ENCODE peak calls at places on chromosomes 16 and 17, in ten cellular contexts. U is body of pancreas; T is stimulated activated CD8-positive, alpha-beta memory T cell treated with anti-CD3 and anti-CD28 coated beads, Interleukin-4, amount 100 ng/mL, for 24 hours; Z is EL; Q is activated gamma-delta T cell treated with Interleukin-2 at 50 U/mL for 16 hours; B is mammary epithelial cell; C is D341Med; G is A549; X is NCI-H1092; H is uterus. E is an unnamed sample.

GRCh38 chr17:78019367-78019975 is 61.0 kb downstream of the TNRC6C start:
- DNase-seq in U (no peak), C (no peak), H (no peak), T (no peak), Z (peak), G (no peak), B (no peak), Q (no peak), X (no peak), E (no peak)

GRCh38 chr16:55468352-55468990 is 10.5 kb upstream of the MMP2 start:
- DNase-seq in C (no peak), H (no peak), Z (no peak), B (no peak), G (no peak), Q (no peak), U (no peak), X (no peak), T (no peak), E (no peak)

GRCh38 chr16:19001788-19002187 is 18.1 kb downstream of the TMC7 start:
- DNase-seq in G (no peak), X (no peak), C (no peak), Q (no peak), B (peak), H (peak), Z (peak), T (no peak), U (peak), E (peak)

GRCh38 chr17:58969156-58969555 is 137.5 kb downstream of the TRIM37 start:
- DNase-seq in U (no peak), Q (no peak), T (no peak), H (no peak), X (peak), Z (no peak), B (no peak), G (no peak), C (no peak), E (no peak)

GRCh38 chr17:40452074-40452787 is 9.0 kb downstream of the IGFBP4 start:
- DNase-seq in X (no peak), Q (no peak), Z (peak), U (no peak), T (no peak), B (no peak), G (no peak), H (peak), C (no peak), E (no peak)

GRCh38 chr17:4594406-4595349 is 10.3 kb downstream of the SMTNL2 start:
- DNase-seq in Z (no peak), T (peak), U (peak), X (no peak), Q (no peak), H (no peak), G (no peak), B (no peak), C (no peak), E (no peak)

GRCh38 chr16:56113223-56113622 is 78.1 kb upstream of the GNAO1 start:
- DNase-seq in B (no peak), Z (no peak), Q (no peak), C (no peak), T (no peak), X (no peak), G (no peak), U (no peak), H (no peak), E (no peak)

GRCh38 chr16:483351-484075 is 44.0 kb upstream of the CAPN15 start:
- DNase-seq in U (no peak), H (no peak), B (no peak), G (no peak), X (no peak), T (no peak), Z (no peak), Q (no peak), C (peak), E (no peak)

GRCh38 chr16:70290949-70291519 is 1.7 kb upstream of the AARS1 start:
- DNase-seq in X (no peak), Q (no peak), T (no peak), G (no peak), Z (no peak), B (no peak), U (no peak), C (no peak), H (no peak), E (no peak)

GRCh38 chr16:86578056-86578455 is 293 bp upstream of the FOXL1 start:
- DNase-seq in T (no peak), G (no peak), U (no peak), Z (peak), H (no peak), X (no peak), C (no peak), Q (no peak), B (no peak), E (no peak)

GRCh38 chr17:48816774-48817590 is at the start of gene TTLL6:
- DNase-seq in G (peak), T (peak), H (peak), U (peak), C (peak), Z (peak), B (peak), X (peak), Q (peak), E (peak)

GRCh38 chr17:57900991-57901743 is 51.3 kb upstream of the MRPS23 start:
- DNase-seq in U (peak), Z (no peak), C (no peak), G (no peak), B (peak), H (no peak), T (no peak), X (no peak), Q (no peak), E (peak)

GRCh38 chr16:79876332-79876730 is 275.8 kb upstream of the MAF start:
- DNase-seq in H (no peak), G (no peak), Q (no peak), B (no peak), Z (no peak), X (no peak), C (no peak), U (no peak), T (no peak), E (no peak)

GRCh38 chr17:2247005-2247404 is 56.6 kb downstream of the SMG6 start:
- DNase-seq in U (no peak), G (no peak), Z (no peak), T (no peak), B (no peak), H (no peak), C (no peak), X (no peak), Q (no peak), E (no peak)

GRCh38 chr16:72925631-72925979 is 122.3 kb downstream of the ZFHX3 start:
- DNase-seq in U (no peak), Z (no peak), X (no peak), G (no peak), C (no peak), H (no peak), B (no peak), Q (no peak), T (no peak), E (no peak)

GRCh38 chr17:45361451-45361850 is 44.6 kb upstream of the MAP3K14 start:
- DNase-seq in Z (no peak), Q (no peak), U (no peak), T (no peak), C (no peak), G (no peak), B (no peak), X (no peak), H (no peak), E (no peak)

GRCh38 chr17:3916013-3916696 is at the start of gene P2RX1:
- DNase-seq in Q (peak), C (no peak), Z (no peak), U (no peak), H (no peak), B (no peak), G (no peak), T (no peak), X (no peak), E (no peak)

GRCh38 chr17:79650283-79650682 is 39.4 kb upstream of the RBFOX3 start:
- DNase-seq in U (no peak), G (no peak), C (peak), Z (no peak), T (no peak), Q (no peak), X (no peak), B (no peak), H (peak), E (no peak)

GRCh38 chr17:61467416-61468262 is 15.4 kb downstream of the TBX4 start:
- DNase-seq in H (no peak), Q (no peak), G (no peak), X (no peak), C (no peak), U (peak), B (peak), T (no peak), Z (peak), E (no peak)

GRCh38 chr16:48231675-48232214 is 12.4 kb upstream of the LONP2 start:
- DNase-seq in Q (peak), T (no peak), G (peak), C (peak), H (no peak), B (peak), Z (peak), X (no peak), U (no peak), E (no peak)

GRCh38 chr17:75843577-75844529 is at the start of gene UNC13D:
- DNase-seq in Z (no peak), B (peak), G (no peak), Q (peak), C (no peak), H (no peak), X (no peak), U (peak), T (peak), E (no peak)